ENCODE peak calls at places on chromosomes 5 and 9, in ten cellular contexts. One of them, this sample, is unnamed.

GRCh38 chr5:133081036-133081435 is 29.2 kb downstream of the HSPA4 start:
- DNase-seq in tibial nerve: no peak
- DNase-seq in endothelial cell of umbilical vein: no peak
- DNase-seq in AG04450: no peak
- DNase-seq in Panc1: no peak
- DNase-seq in right cardiac atrium: no peak
- DNase-seq in tibial artery: no peak
- DNase-seq in MM.1S: no peak
- DNase-seq in neural progenitor cell: no peak
- DNase-seq in GM23248: no peak
- DNase-seq in this sample: no peak

GRCh38 chr9:130894546-130894945 is 2.1 kb downstream of the QRFP start:
- DNase-seq in GM23248: no peak
- DNase-seq in neural progenitor cell: no peak
- DNase-seq in Panc1: no peak
- DNase-seq in tibial nerve: no peak
- DNase-seq in endothelial cell of umbilical vein: no peak
- DNase-seq in tibial artery: no peak
- DNase-seq in right cardiac atrium: no peak
- DNase-seq in AG04450: no peak
- DNase-seq in MM.1S: no peak
- DNase-seq in this sample: no peak

GRCh38 chr5:75306746-75307145 is 30.3 kb upstream of the HMGCR start:
- DNase-seq in Panc1: no peak
- DNase-seq in neural progenitor cell: no peak
- DNase-seq in GM23248: no peak
- DNase-seq in endothelial cell of umbilical vein: no peak
- DNase-seq in right cardiac atrium: no peak
- DNase-seq in MM.1S: no peak
- DNase-seq in tibial artery: no peak
- DNase-seq in AG04450: no peak
- DNase-seq in tibial nerve: no peak
- DNase-seq in this sample: no peak

GRCh38 chr5:41043109-41043747 is 27.9 kb downstream of the MROH2B start:
- DNase-seq in right cardiac atrium: no peak
- DNase-seq in AG04450: no peak
- DNase-seq in endothelial cell of umbilical vein: no peak
- DNase-seq in GM23248: no peak
- DNase-seq in Panc1: no peak
- DNase-seq in tibial nerve: no peak
- DNase-seq in tibial artery: no peak
- DNase-seq in neural progenitor cell: no peak
- DNase-seq in MM.1S: no peak
- DNase-seq in this sample: no peak

GRCh38 chr5:124660229-124661093 is 86.0 kb downstream of the ZNF608 start:
- DNase-seq in MM.1S: no peak
- DNase-seq in tibial nerve: no peak
- DNase-seq in right cardiac atrium: no peak
- DNase-seq in GM23248: no peak
- DNase-seq in Panc1: no peak
- DNase-seq in AG04450: no peak
- DNase-seq in neural progenitor cell: peak; percentile 22
- DNase-seq in endothelial cell of umbilical vein: no peak
- DNase-seq in tibial artery: no peak
- DNase-seq in this sample: no peak

GRCh38 chr5:130836729-130837660 is 328.1 kb downstream of the HINT1 start:
- DNase-seq in neural progenitor cell: no peak
- DNase-seq in tibial artery: no peak
- DNase-seq in MM.1S: peak; percentile 58
- DNase-seq in AG04450: no peak
- DNase-seq in right cardiac atrium: no peak
- DNase-seq in tibial nerve: no peak
- DNase-seq in GM23248: no peak
- DNase-seq in Panc1: peak; percentile 10
- DNase-seq in endothelial cell of umbilical vein: peak; percentile 34
- DNase-seq in this sample: no peak

GRCh38 chr9:134003237-134003636 is 11.1 kb upstream of the VAV2 start:
- DNase-seq in neural progenitor cell: no peak
- DNase-seq in tibial nerve: no peak
- DNase-seq in tibial artery: no peak
- DNase-seq in MM.1S: no peak
- DNase-seq in GM23248: no peak
- DNase-seq in right cardiac atrium: no peak
- DNase-seq in Panc1: no peak
- DNase-seq in endothelial cell of umbilical vein: no peak
- DNase-seq in AG04450: no peak
- DNase-seq in this sample: no peak

GRCh38 chr9:114452219-114453169 is 52.8 kb downstream of the WHRN start:
- DNase-seq in GM23248: no peak
- DNase-seq in right cardiac atrium: no peak
- DNase-seq in AG04450: no peak
- DNase-seq in endothelial cell of umbilical vein: no peak
- DNase-seq in MM.1S: peak; percentile 97
- DNase-seq in Panc1: no peak
- DNase-seq in tibial nerve: no peak
- DNase-seq in tibial artery: no peak
- DNase-seq in neural progenitor cell: no peak
- DNase-seq in this sample: no peak

GRCh38 chr9:37997636-37998374 is 71.2 kb downstream of the SHB start:
- DNase-seq in MM.1S: no peak
- DNase-seq in tibial nerve: no peak
- DNase-seq in right cardiac atrium: no peak
- DNase-seq in endothelial cell of umbilical vein: no peak
- DNase-seq in tibial artery: no peak
- DNase-seq in Panc1: no peak
- DNase-seq in GM23248: no peak
- DNase-seq in AG04450: no peak
- DNase-seq in neural progenitor cell: peak; percentile 81
- DNase-seq in this sample: no peak

GRCh38 chr9:115649991-115650472 is 503.6 kb upstream of the PAPPA start:
- DNase-seq in tibial artery: peak; percentile 89
- DNase-seq in Panc1: no peak
- DNase-seq in MM.1S: no peak
- DNase-seq in AG04450: peak; percentile 87
- DNase-seq in neural progenitor cell: no peak
- DNase-seq in tibial nerve: peak; percentile 59
- DNase-seq in endothelial cell of umbilical vein: peak; percentile 14
- DNase-seq in right cardiac atrium: peak; percentile 77
- DNase-seq in GM23248: peak; percentile 66
- DNase-seq in this sample: no peak

GRCh38 chr9:96192710-96193109 is 109.3 kb downstream of the HSD17B3 start:
- DNase-seq in endothelial cell of umbilical vein: no peak
- DNase-seq in GM23248: no peak
- DNase-seq in AG04450: no peak
- DNase-seq in MM.1S: no peak
- DNase-seq in tibial artery: no peak
- DNase-seq in Panc1: no peak
- DNase-seq in neural progenitor cell: no peak
- DNase-seq in right cardiac atrium: no peak
- DNase-seq in tibial nerve: no peak
- DNase-seq in this sample: no peak

GRCh38 chr9:96193356-96193755 is 108.6 kb downstream of the HSD17B3 start:
- DNase-seq in tibial artery: no peak
- DNase-seq in MM.1S: no peak
- DNase-seq in right cardiac atrium: no peak
- DNase-seq in neural progenitor cell: no peak
- DNase-seq in endothelial cell of umbilical vein: no peak
- DNase-seq in Panc1: no peak
- DNase-seq in tibial nerve: no peak
- DNase-seq in GM23248: no peak
- DNase-seq in AG04450: no peak
- DNase-seq in this sample: no peak

GRCh38 chr9:96187108-96187695 is 114.8 kb downstream of the HSD17B3 start:
- DNase-seq in AG04450: no peak
- DNase-seq in GM23248: no peak
- DNase-seq in endothelial cell of umbilical vein: no peak
- DNase-seq in Panc1: no peak
- DNase-seq in tibial nerve: no peak
- DNase-seq in right cardiac atrium: no peak
- DNase-seq in MM.1S: no peak
- DNase-seq in neural progenitor cell: peak; percentile 28
- DNase-seq in tibial artery: no peak
- DNase-seq in this sample: no peak

GRCh38 chr9:96186601-96187011 is 115.4 kb downstream of the HSD17B3 start:
- DNase-seq in AG04450: no peak
- DNase-seq in endothelial cell of umbilical vein: no peak
- DNase-seq in MM.1S: no peak
- DNase-seq in tibial artery: no peak
- DNase-seq in right cardiac atrium: peak; percentile 19
- DNase-seq in tibial nerve: no peak
- DNase-seq in neural progenitor cell: peak; percentile 88
- DNase-seq in Panc1: no peak
- DNase-seq in GM23248: no peak
- DNase-seq in this sample: no peak

DNA sequence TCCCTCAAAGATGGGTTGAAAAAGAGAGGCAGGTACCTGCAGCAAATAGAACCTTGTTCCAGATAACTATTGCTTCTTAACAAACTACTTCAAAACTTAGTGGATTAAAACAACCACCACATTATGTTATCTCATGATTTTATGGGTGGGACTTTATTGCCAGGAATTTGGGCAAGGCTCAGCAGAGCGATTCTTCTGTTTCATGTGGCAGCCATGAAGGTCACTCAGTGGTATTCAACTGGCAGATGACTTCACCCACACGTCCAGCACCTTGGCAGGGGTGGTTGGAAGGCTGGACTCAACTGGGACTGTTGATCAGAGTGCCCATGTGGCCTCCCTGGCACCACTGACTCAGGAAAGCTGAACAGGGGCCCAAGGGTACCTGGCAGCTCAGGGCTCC is 112.0 kb downstream of the HSD17B3 start:
- DNase-seq in neural progenitor cell: no peak
- DNase-seq in tibial nerve: no peak
- DNase-seq in Panc1: no peak
- DNase-seq in endothelial cell of umbilical vein: no peak
- DNase-seq in AG04450: no peak
- DNase-seq in tibial artery: no peak
- DNase-seq in MM.1S: no peak
- DNase-seq in right cardiac atrium: no peak
- DNase-seq in GM23248: no peak
- DNase-seq in this sample: no peak
- H3K9me3 ChIP-seq in neural progenitor cell: no peaks in the 10 kb centered on the region
- H3K9me3 ChIP-seq in tibial nerve: no peaks in the 10 kb centered on the region
- H3K9me3 ChIP-seq in Panc1: peaks cover 3% of the 10 kb centered on the region
- H3K9me3 ChIP-seq in endothelial cell of umbilical vein: no peaks in the 10 kb centered on the region
- H3K9me3 ChIP-seq in AG04450: peaks cover 9% of the 10 kb centered on the region
- H3K9me3 ChIP-seq in tibial artery: peaks cover 3% of the 10 kb centered on the region
- H3K9me3 ChIP-seq in MM.1S: no peaks in the 10 kb centered on the region
- H3K9me3 ChIP-seq in right cardiac atrium: peaks cover 2% of the 10 kb centered on the region
- H3K9me3 ChIP-seq in GM23248: no peaks in the 10 kb centered on the region
- H3K9me3 ChIP-seq in this sample: no peaks in the 10 kb centered on the region

GRCh38 chr5:180848265-180848664 is 12.8 kb downstream of the ZFP62 start:
- DNase-seq in endothelial cell of umbilical vein: no peak
- DNase-seq in AG04450: no peak
- DNase-seq in Panc1: no peak
- DNase-seq in MM.1S: no peak
- DNase-seq in GM23248: no peak
- DNase-seq in tibial artery: no peak
- DNase-seq in neural progenitor cell: no peak
- DNase-seq in tibial nerve: no peak
- DNase-seq in right cardiac atrium: no peak
- DNase-seq in this sample: no peak
- H3K9me3 ChIP-seq in endothelial cell of umbilical vein: peaks cover 28% of the 10 kb centered on the region
- H3K9me3 ChIP-seq in AG04450: peaks cover 41% of the 10 kb centered on the region
- H3K9me3 ChIP-seq in Panc1: peaks cover 73% of the 10 kb centered on the region
- H3K9me3 ChIP-seq in MM.1S: no peaks in the 10 kb centered on the region
- H3K9me3 ChIP-seq in GM23248: no peaks in the 10 kb centered on the region
- H3K9me3 ChIP-seq in tibial artery: no peaks in the 10 kb centered on the region
- H3K9me3 ChIP-seq in neural progenitor cell: peaks cover 60% of the 10 kb centered on the region
- H3K9me3 ChIP-seq in tibial nerve: no peaks in the 10 kb centered on the region
- H3K9me3 ChIP-seq in right cardiac atrium: no peaks in the 10 kb centered on the region
- H3K9me3 ChIP-seq in this sample: peaks cover 10% of the 10 kb centered on the region

GRCh38 chr5:138770977-138771376 is 17.8 kb downstream of the CTNNA1 start:
- DNase-seq in AG04450: no peak
- DNase-seq in MM.1S: no peak
- DNase-seq in GM23248: no peak
- DNase-seq in endothelial cell of umbilical vein: no peak
- DNase-seq in right cardiac atrium: no peak
- DNase-seq in tibial artery: no peak
- DNase-seq in Panc1: no peak
- DNase-seq in tibial nerve: no peak
- DNase-seq in neural progenitor cell: no peak
- DNase-seq in this sample: no peak

GRCh38 chr5:138778234-138778633 is 25.0 kb downstream of the CTNNA1 start:
- DNase-seq in endothelial cell of umbilical vein: no peak
- DNase-seq in AG04450: no peak
- DNase-seq in GM23248: no peak
- DNase-seq in MM.1S: no peak
- DNase-seq in tibial nerve: no peak
- DNase-seq in Panc1: no peak
- DNase-seq in neural progenitor cell: no peak
- DNase-seq in tibial artery: no peak
- DNase-seq in right cardiac atrium: no peak
- DNase-seq in this sample: no peak

GRCh38 chr5:138773215-138773614 is 20.0 kb downstream of the CTNNA1 start:
- DNase-seq in neural progenitor cell: no peak
- DNase-seq in AG04450: no peak
- DNase-seq in tibial nerve: no peak
- DNase-seq in endothelial cell of umbilical vein: no peak
- DNase-seq in Panc1: no peak
- DNase-seq in right cardiac atrium: no peak
- DNase-seq in MM.1S: no peak
- DNase-seq in GM23248: peak; percentile 43
- DNase-seq in tibial artery: no peak
- DNase-seq in this sample: no peak

GRCh38 chr5:138770291-138770690 is 17.1 kb downstream of the CTNNA1 start:
- DNase-seq in MM.1S: no peak
- DNase-seq in Panc1: no peak
- DNase-seq in tibial nerve: no peak
- DNase-seq in right cardiac atrium: no peak
- DNase-seq in endothelial cell of umbilical vein: no peak
- DNase-seq in tibial artery: no peak
- DNase-seq in neural progenitor cell: no peak
- DNase-seq in GM23248: no peak
- DNase-seq in AG04450: no peak
- DNase-seq in this sample: no peak

GRCh38 chr5:138775034-138775433 is 21.8 kb downstream of the CTNNA1 start:
- DNase-seq in endothelial cell of umbilical vein: no peak
- DNase-seq in right cardiac atrium: no peak
- DNase-seq in GM23248: no peak
- DNase-seq in Panc1: no peak
- DNase-seq in AG04450: no peak
- DNase-seq in neural progenitor cell: no peak
- DNase-seq in tibial nerve: no peak
- DNase-seq in tibial artery: no peak
- DNase-seq in MM.1S: no peak
- DNase-seq in this sample: no peak
- H3K9me3 ChIP-seq in endothelial cell of umbilical vein: no peaks in the 10 kb centered on the region
- H3K9me3 ChIP-seq in right cardiac atrium: no peaks in the 10 kb centered on the region
- H3K9me3 ChIP-seq in GM23248: no peaks in the 10 kb centered on the region
- H3K9me3 ChIP-seq in Panc1: no peaks in the 10 kb centered on the region
- H3K9me3 ChIP-seq in AG04450: no peaks in the 10 kb centered on the region
- H3K9me3 ChIP-seq in neural progenitor cell: peaks cover 4% of the 10 kb centered on the region
- H3K9me3 ChIP-seq in tibial nerve: no peaks in the 10 kb centered on the region
- H3K9me3 ChIP-seq in tibial artery: no peaks in the 10 kb centered on the region
- H3K9me3 ChIP-seq in MM.1S: no peaks in the 10 kb centered on the region
- H3K9me3 ChIP-seq in this sample: no peaks in the 10 kb centered on the region

DNA sequence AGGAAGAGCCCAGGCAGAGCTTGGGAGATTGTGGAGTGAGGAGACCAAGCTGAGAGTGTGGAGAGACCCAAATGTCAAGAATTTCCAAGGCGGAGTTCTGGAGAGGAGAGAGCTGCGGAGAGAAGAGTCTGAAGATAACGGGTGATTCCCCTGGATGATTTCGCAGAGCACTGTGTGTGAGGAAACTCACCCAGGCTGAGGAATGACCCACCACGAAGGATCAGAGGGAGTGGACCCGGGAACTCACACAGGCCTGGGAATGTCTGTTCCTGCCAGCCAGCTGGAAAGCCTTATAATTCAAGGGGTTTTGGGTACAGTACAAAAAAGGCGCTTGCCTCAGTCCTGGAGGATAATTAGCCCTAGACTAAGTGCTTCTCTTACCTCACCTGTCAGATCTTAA is 94.2 kb downstream of the WNK2 start:
- DNase-seq in GM23248: no peak
- DNase-seq in neural progenitor cell: no peak
- DNase-seq in endothelial cell of umbilical vein: no peak
- DNase-seq in Panc1: no peak
- DNase-seq in AG04450: no peak
- DNase-seq in tibial nerve: no peak
- DNase-seq in right cardiac atrium: no peak
- DNase-seq in tibial artery: no peak
- DNase-seq in MM.1S: no peak
- DNase-seq in this sample: no peak
- H3K9me3 ChIP-seq in GM23248: no peaks in the 10 kb centered on the region
- H3K9me3 ChIP-seq in neural progenitor cell: no peaks in the 10 kb centered on the region
- H3K9me3 ChIP-seq in endothelial cell of umbilical vein: no peaks in the 10 kb centered on the region
- H3K9me3 ChIP-seq in Panc1: no peaks in the 10 kb centered on the region
- H3K9me3 ChIP-seq in AG04450: no peaks in the 10 kb centered on the region
- H3K9me3 ChIP-seq in tibial nerve: no peaks in the 10 kb centered on the region
- H3K9me3 ChIP-seq in right cardiac atrium: no peaks in the 10 kb centered on the region
- H3K9me3 ChIP-seq in tibial artery: no peaks in the 10 kb centered on the region
- H3K9me3 ChIP-seq in MM.1S: no peaks in the 10 kb centered on the region
- H3K9me3 ChIP-seq in this sample: no peaks in the 10 kb centered on the region

This sample was measured in T-helper 17 cell.